ENCODE peak calls at places on chromosomes 11 and 22, in six cellular contexts. X, E, F, D, J and Q are unnamed samples.

GRCh38 chr22:45980776-45981175 is 3.8 kb upstream of the WNT7B start:
- DNase-seq in X (no peak), E (no peak), F (no peak), D (no peak), J (no peak), Q (no peak)

GRCh38 chr11:13878077-13878476 is 84.4 kb upstream of the SPON1 start:
- DNase-seq in X (no peak), E (no peak), F (no peak), D (no peak), J (no peak), Q (no peak)

GRCh38 chr11:122348658-122349451 is 232.8 kb upstream of the BLID start:
- DNase-seq in X (no peak), E (no peak), F (no peak), D (no peak), J (no peak), Q (no peak)

GRCh38 chr11:19232910-19233503 is 7.7 kb downstream of the E2F8 start:
- DNase-seq in X (peak), E (no peak), F (no peak), D (no peak), J (no peak), Q (no peak)

GRCh38 chr22:37675930-37676571 is 615 bp downstream of the LGALS1 start:
- DNase-seq in X (no peak), E (peak), F (no peak), D (no peak), J (no peak), Q (peak)

GRCh38 chr11:111707039-111707690 is 59.0 kb downstream of the PPP2R1B start:
- DNase-seq in X (peak), E (peak), F (no peak), D (no peak), J (peak), Q (peak)

GRCh38 chr11:73356979-73357739 is 19.0 kb upstream of the RELT start:
- DNase-seq in X (no peak), E (no peak), F (no peak), D (no peak), J (no peak), Q (no peak)

GRCh38 chr22:44755956-44756361 is 3.6 kb downstream of the ARHGAP8 start:
- DNase-seq in X (no peak), E (peak), F (no peak), D (no peak), J (no peak), Q (no peak)

GRCh38 chr11:17026487-17027082 is 12.4 kb upstream of the PLEKHA7 start:
- DNase-seq in X (no peak), E (no peak), F (no peak), D (no peak), J (no peak), Q (no peak)

GRCh38 chr11:116702772-116703360 is 69.9 kb downstream of the BUD13 start:
- DNase-seq in X (no peak), E (no peak), F (no peak), D (no peak), J (no peak), Q (no peak)

GRCh38 chr11:67416416-67417335 is 1.2 kb downstream of the CARNS1 start:
- DNase-seq in X (no peak), E (no peak), F (peak), D (peak), J (peak), Q (no peak)

GRCh38 chr11:30863177-30863576 is 277.0 kb upstream of the MPPED2 start:
- DNase-seq in X (no peak), E (no peak), F (no peak), D (no peak), J (no peak), Q (no peak)

GRCh38 chr11:74559110-74559933 is 33.1 kb upstream of the POLD3 start:
- DNase-seq in X (peak), E (no peak), F (no peak), D (no peak), J (no peak), Q (no peak)

GRCh38 chr11:113553235-113553634 is 78.0 kb upstream of the DRD2 start:
- DNase-seq in X (no peak), E (no peak), F (no peak), D (no peak), J (peak), Q (peak)

GRCh38 chr11:117199061-117199915 is at the start of gene TAGLN:
- DNase-seq in X (no peak), E (no peak), F (no peak), D (no peak), J (peak), Q (peak)

GRCh38 chr11:61114913-61115312 is 12.6 kb downstream of the CD5 start:
- DNase-seq in X (no peak), E (no peak), F (no peak), D (no peak), J (no peak), Q (no peak)

GRCh38 chr11:46237248-46238077 is 40.0 kb upstream of the CREB3L1 start:
- DNase-seq in X (peak), E (peak), F (peak), D (no peak), J (peak), Q (peak)

GRCh38 chr11:35065566-35065965 is 73.4 kb upstream of the CD44 start:
- DNase-seq in X (no peak), E (no peak), F (no peak), D (no peak), J (no peak), Q (no peak)

GRCh38 chr11:57776101-57776511 is 14.5 kb downstream of the CTNND1 start:
- DNase-seq in X (peak), E (no peak), F (no peak), D (no peak), J (no peak), Q (no peak)

GRCh38 chr11:109405671-109406070 is 16.3 kb upstream of the C11orf87 start:
- DNase-seq in X (no peak), E (no peak), F (no peak), D (no peak), J (no peak), Q (no peak)

GRCh38 chr11:69836401-69836800 is 17.2 kb upstream of the FGF3 start:
- DNase-seq in X (no peak), E (no peak), F (no peak), D (no peak), J (no peak), Q (no peak)

GRCh38 chr11:123249354-123249753 is 54.3 kb upstream of the CLMP start:
- DNase-seq in X (no peak), E (no peak), F (no peak), D (no peak), J (no peak), Q (no peak)